ENCODE peak calls at places on chromosome 3, in seven cellular contexts. G is trophoblast cell, O is neuronal stem cell, I is mesenchymal stem cell, K is IMR-90, A is mesendoderm, D is H1. N is an unnamed sample.

GRCh38 chr3:185152433-185153169 is at the start of gene C3orf70:
- DNase-seq in G (peak), O (peak), I (peak), K (peak), A (peak), D (no peak), N (peak)

GRCh38 chr3:159265705-159266104 is 463.9 kb downstream of the MFSD1 start:
- DNase-seq in G (peak), O (no peak), I (no peak), K (no peak), A (peak), D (no peak), N (no peak)

GRCh38 chr3:193826126-193826795 is 233.3 kb downstream of the OPA1 start:
- DNase-seq in G (peak), O (no peak), I (peak), K (peak), A (peak), D (no peak), N (no peak)

GRCh38 chr3:156543043-156543555 is 11.8 kb downstream of the SSR3 start:
- DNase-seq in G (no peak), O (no peak), I (no peak), K (no peak), A (no peak), D (no peak), N (no peak)

GRCh38 chr3:179027326-179027900 is 44.2 kb downstream of the ZMAT3 start:
- DNase-seq in G (no peak), O (no peak), I (peak), K (peak), A (peak), D (no peak), N (no peak)

GRCh38 chr3:14814473-14814872 is 4.3 kb upstream of the FGD5 start:
- DNase-seq in G (peak), O (no peak), I (no peak), K (no peak), A (peak), D (no peak), N (no peak)

GRCh38 chr3:161508852-161509477 is 12.4 kb downstream of the OTOL1 start:
- DNase-seq in G (no peak), O (no peak), I (peak), K (no peak), A (no peak), D (no peak), N (no peak)

GRCh38 chr3:156694536-156694935 is 20.1 kb downstream of the TIPARP start:
- DNase-seq in G (no peak), O (no peak), I (peak), K (peak), A (no peak), D (no peak), N (no peak)

GRCh38 chr3:19775744-19776143 is 158.3 kb downstream of the EFHB start:
- DNase-seq in G (no peak), O (no peak), I (no peak), K (no peak), A (no peak), D (no peak), N (no peak)

GRCh38 chr3:24387000-24387399 is 107.7 kb downstream of the THRB start:
- DNase-seq in G (peak), O (no peak), I (no peak), K (no peak), A (no peak), D (no peak), N (no peak)

GRCh38 chr3:65978116-65978515 is 60.6 kb downstream of the MAGI1 start:
- DNase-seq in G (no peak), O (no peak), I (no peak), K (no peak), A (no peak), D (no peak), N (no peak)

GRCh38 chr3:127676921-127677351 is 4.2 kb downstream of the ABTB1 start:
- DNase-seq in G (no peak), O (no peak), I (no peak), K (no peak), A (no peak), D (no peak), N (no peak)

GRCh38 chr3:78957456-78957855 is 810.3 kb downstream of the ROBO1 start:
- DNase-seq in G (no peak), O (no peak), I (no peak), K (no peak), A (peak), D (no peak), N (no peak)
- H3K4ac ChIP-seq in G (no peak), O (no peak), I (no peak), K (no peak), A (no peak), D (no peak), N (no peak)

DNA sequence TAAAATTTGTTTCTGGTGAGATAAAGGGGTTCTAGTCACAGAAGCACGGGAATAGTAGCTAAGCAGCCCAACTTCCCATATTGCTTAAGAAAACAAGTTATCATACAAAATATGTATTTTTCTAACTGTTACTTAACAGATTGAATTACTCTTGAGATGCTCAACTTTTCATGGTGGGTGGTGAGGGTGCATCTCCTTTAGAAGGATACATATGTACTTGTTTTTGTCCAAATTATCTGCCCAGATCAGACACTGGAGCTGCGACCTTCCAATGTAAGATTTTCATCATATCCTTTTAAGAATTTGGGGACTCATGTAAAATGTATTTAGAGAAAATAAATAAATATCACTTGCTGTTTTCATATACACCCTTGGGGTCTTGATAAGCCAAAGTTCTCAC is 252.2 kb upstream of the SOX2 start:
- DNase-seq in G (no peak), O (no peak), I (no peak), K (no peak), A (no peak), D (no peak), N (no peak)
- H2BK120ac ChIP-seq in G (no peak), O (no peak), I (no peak), K (no peak), A (no peak), D (no peak), N (no peak)

GRCh38 chr3:50338989-50339388 is 1.6 kb downstream of the RASSF1 start:
- DNase-seq in G (no peak), O (no peak), I (no peak), K (no peak), A (no peak), D (no peak), N (no peak)
- H3K27ac ChIP-seq in G (no peak), O (no peak), I (no peak), K (no peak), A (no peak), D (no peak), N (no peak)

GRCh38 chr3:120710359-120710758 is 28.3 kb upstream of the HGD start:
- DNase-seq in G (no peak), O (no peak), I (no peak), K (no peak), A (no peak), D (no peak), N (no peak)

GRCh38 chr3:120708408-120708807 is 26.4 kb upstream of the HGD start:
- DNase-seq in G (no peak), O (no peak), I (no peak), K (no peak), A (no peak), D (no peak), N (no peak)

GRCh38 chr3:120705851-120706582 is 24.0 kb upstream of the HGD start:
- DNase-seq in G (no peak), O (no peak), I (no peak), K (no peak), A (no peak), D (no peak), N (no peak)

DNA sequence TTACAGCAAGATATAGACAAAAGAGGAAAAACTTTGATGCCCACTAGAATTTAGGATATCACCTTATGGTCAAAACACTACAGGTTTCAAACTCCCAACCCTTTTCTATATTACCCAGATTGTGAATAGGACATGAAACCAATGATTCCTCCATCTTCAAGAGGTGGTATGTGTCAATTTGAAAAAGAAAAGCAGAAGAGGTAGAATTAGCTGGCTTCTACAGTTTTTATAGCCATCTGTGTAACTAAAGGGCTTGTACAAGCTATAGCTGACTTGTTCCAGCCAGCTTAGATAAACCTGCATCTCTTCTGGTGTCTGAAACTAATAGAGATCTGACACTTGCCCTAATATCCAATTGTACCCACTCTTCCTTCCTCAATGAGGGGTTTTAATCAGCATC is 24.9 kb upstream of the HGD start:
- DNase-seq in G (no peak), O (no peak), I (no peak), K (no peak), A (no peak), D (no peak), N (no peak)
- H3K4ac ChIP-seq in G (no peak), O (no peak), I (no peak), K (no peak), A (no peak), D (no peak), N (no peak)

GRCh38 chr3:10492351-10493201 is 12.8 kb downstream of the ATP2B2 start:
- DNase-seq in G (no peak), O (no peak), I (no peak), K (no peak), A (no peak), D (no peak), N (no peak)
- H2BK120ac ChIP-seq in G (no peak), O (no peak), I (no peak), K (no peak), A (no peak), D (no peak), N (no peak)

GRCh38 chr3:30524357-30525040 is 81.9 kb upstream of the TGFBR2 start:
- DNase-seq in G (no peak), O (no peak), I (no peak), K (no peak), A (peak), D (no peak), N (no peak)
- H3K27ac ChIP-seq in G (no peak), O (no peak), I (no peak), K (no peak), A (no peak), D (no peak), N (no peak)

DNA sequence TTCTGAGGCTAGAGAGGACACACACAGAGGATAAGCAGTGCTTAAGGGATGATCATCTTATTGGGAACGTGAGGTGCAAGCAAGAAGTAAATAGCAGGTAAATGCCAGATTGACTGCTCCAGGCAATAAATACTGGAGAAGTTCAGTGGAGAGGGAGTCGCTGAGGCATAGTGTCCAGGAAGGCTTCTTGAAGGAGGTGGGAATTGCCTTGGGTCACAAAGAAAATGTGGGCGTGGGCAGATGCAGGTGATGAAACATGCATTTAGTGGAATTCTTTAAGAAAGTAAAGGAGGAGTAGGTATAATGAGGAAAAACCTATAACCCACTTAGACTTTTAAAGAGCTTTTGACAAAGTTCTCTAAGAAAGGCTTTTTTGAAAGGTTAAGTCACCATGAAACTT is 7.4 kb upstream of the SEMA5B start:
- DNase-seq in G (peak), O (no peak), I (no peak), K (no peak), A (no peak), D (no peak), N (no peak)
- H3K4ac ChIP-seq in G (no peak), O (no peak), I (no peak), K (no peak), A (no peak), D (no peak), N (no peak)

DNA sequence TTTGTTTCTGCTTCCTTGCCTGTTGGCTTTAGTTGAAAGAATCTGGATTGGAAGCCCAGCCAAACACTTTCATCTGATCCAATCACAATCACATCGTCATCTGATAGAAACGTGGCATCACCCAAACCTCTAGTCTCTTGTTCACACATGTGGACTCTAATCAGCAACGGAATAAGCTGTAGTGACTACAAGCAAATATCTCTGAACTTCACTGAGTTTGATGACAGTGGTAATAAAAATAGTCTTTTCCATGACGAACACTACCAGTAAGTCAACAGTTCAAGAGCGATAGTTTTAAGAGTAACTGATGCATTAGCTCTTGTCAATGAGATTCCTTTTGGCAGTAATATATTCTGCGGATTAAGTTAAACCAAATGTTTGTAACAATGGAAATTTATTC is 22.8 kb upstream of the MECOM start:
- DNase-seq in G (no peak), O (no peak), I (no peak), K (no peak), A (no peak), D (no peak), N (no peak)
- H2BK120ac ChIP-seq in G (no peak), O (no peak), I (no peak), K (no peak), A (no peak), D (no peak), N (no peak)

GRCh38 chr3:45031531-45031930 is 5.4 kb downstream of the CLEC3B start:
- DNase-seq in G (peak), O (no peak), I (no peak), K (no peak), A (peak), D (no peak), N (no peak)

GRCh38 chr3:45032113-45032512 is 6.0 kb downstream of the CLEC3B start:
- DNase-seq in G (no peak), O (no peak), I (no peak), K (no peak), A (no peak), D (no peak), N (no peak)

GRCh38 chr3:45027406-45027805 is 1.3 kb downstream of the CLEC3B start:
- DNase-seq in G (no peak), O (no peak), I (no peak), K (no peak), A (no peak), D (no peak), N (no peak)

GRCh38 chr3:45029216-45029615 is 3.1 kb downstream of the CLEC3B start:
- DNase-seq in G (peak), O (no peak), I (no peak), K (no peak), A (no peak), D (no peak), N (no peak)

DNA sequence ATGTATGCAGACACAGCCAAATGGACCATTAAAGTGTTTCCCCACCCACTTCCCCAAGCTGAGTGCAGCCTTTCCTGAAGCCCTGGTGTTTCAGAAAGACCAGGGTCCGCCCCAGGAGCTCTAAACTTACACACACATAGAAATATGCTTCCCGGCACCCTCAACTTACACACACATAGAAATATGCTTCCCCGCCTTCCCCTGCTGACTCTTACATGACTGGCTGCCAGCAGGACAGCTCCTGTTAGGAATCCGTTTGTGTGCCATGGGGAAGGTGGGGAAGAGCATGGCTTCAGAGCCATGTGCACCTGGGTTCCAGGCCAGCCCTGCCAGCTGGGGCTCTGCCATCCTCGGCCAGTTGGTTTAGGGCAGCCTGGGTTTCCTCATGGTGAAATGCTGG is 3.6 kb downstream of the CLEC3B start:
- DNase-seq in G (peak), O (no peak), I (no peak), K (peak), A (no peak), D (no peak), N (no peak)
- H3K27ac ChIP-seq in G (no peak), O (no peak), I (peak), K (no peak), A (no peak), D (no peak), N (no peak)

DNA sequence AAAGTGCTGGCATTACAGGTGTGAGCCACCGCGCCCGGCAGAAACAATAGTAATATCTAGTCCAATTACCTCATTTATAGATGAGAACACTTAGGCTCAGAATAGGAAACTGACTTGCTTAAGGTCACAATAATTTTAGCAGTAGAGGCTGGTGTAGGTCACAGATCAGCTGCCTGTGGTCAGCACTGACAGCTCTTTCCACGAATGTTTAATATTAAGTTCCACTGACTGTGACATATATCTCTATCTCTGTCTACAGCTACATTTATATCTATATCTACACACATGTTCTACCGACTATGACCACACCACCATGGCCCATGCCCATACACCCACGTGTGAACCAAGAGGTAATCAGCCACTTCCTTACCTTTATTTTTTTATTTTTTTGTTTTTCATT is 40.2 kb upstream of the DLG1 start:
- DNase-seq in G (no peak), O (no peak), I (no peak), K (no peak), A (no peak), D (no peak), N (no peak)
- H3K4ac ChIP-seq in G (no peak), O (no peak), I (no peak), K (no peak), A (no peak), D (no peak), N (no peak)

N was measured in H9.